ENCODE peak calls at places on chromosomes 13 and 19, in four cellular contexts. H is psoas muscle, F is GM10248, O is neural crest cell. J is an unnamed sample.
A peak's percentile ranks its signal among the peaks of the same experiment; 100 is the strongest.

GRCh38 chr13:97030705-97031452 is 36.6 kb upstream of the OXGR1 start:
- DNase-seq in H (no peak), F (peak; percentile 17), O (no peak), J (peak; percentile 17)

GRCh38 chr19:44808463-44809371 is at the start of gene BCAM:
- DNase-seq in H (peak; percentile 86), F (peak; percentile 57), O (peak; percentile 55), J (peak; percentile 72)

GRCh38 chr13:39462456-39462855 is 140.5 kb downstream of the LHFPL6 start:
- DNase-seq in H (no peak), F (no peak), O (no peak), J (no peak)

GRCh38 chr19:15841875-15842569 is 26.6 kb upstream of the OR10H1 start:
- DNase-seq in H (no peak), F (no peak), O (no peak), J (no peak)

GRCh38 chr13:112198611-112199010 is 131.7 kb downstream of the SOX1 start:
- DNase-seq in H (no peak), F (no peak), O (no peak), J (no peak)

GRCh38 chr13:34577051-34577450 is 365.0 kb upstream of the NBEA start:
- DNase-seq in H (no peak), F (no peak), O (no peak), J (no peak)

GRCh38 chr13:100547805-100548204 is 40.8 kb downstream of the GGACT start:
- DNase-seq in H (no peak), F (no peak), O (no peak), J (no peak)

GRCh38 chr19:3679138-3679537 is 21.1 kb downstream of the PIP5K1C start:
- DNase-seq in H (no peak), F (no peak), O (no peak), J (no peak)

GRCh38 chr13:27923794-27924528 is 4.2 kb downstream of the PDX1 start:
- DNase-seq in H (no peak), F (peak; percentile 31), O (no peak), J (peak; percentile 36)

GRCh38 chr19:7292950-7293794 is 1.0 kb downstream of the INSR start:
- DNase-seq in H (peak; percentile 79), F (peak; percentile 28), O (peak; percentile 16), J (peak; percentile 44)

GRCh38 chr13:31962661-31963345 is 68.8 kb upstream of the FRY start:
- DNase-seq in H (no peak), F (no peak), O (no peak), J (no peak)

GRCh38 chr13:37788346-37788745 is 81.2 kb downstream of the TRPC4 start:
- DNase-seq in H (no peak), F (no peak), O (no peak), J (no peak)

GRCh38 chr19:610071-610800 is 20.6 kb downstream of the HCN2 start:
- DNase-seq in H (no peak), F (no peak), O (no peak), J (no peak)

GRCh38 chr19:5880604-5881078 is 10.3 kb upstream of the FUT5 start:
- DNase-seq in H (peak; percentile 68), F (no peak), O (no peak), J (no peak)

GRCh38 chr19:41753936-41754529 is 1.3 kb upstream of the CEACAM6 start:
- DNase-seq in H (no peak), F (peak; percentile 33), O (peak; percentile 33), J (peak; percentile 32)

DNA sequence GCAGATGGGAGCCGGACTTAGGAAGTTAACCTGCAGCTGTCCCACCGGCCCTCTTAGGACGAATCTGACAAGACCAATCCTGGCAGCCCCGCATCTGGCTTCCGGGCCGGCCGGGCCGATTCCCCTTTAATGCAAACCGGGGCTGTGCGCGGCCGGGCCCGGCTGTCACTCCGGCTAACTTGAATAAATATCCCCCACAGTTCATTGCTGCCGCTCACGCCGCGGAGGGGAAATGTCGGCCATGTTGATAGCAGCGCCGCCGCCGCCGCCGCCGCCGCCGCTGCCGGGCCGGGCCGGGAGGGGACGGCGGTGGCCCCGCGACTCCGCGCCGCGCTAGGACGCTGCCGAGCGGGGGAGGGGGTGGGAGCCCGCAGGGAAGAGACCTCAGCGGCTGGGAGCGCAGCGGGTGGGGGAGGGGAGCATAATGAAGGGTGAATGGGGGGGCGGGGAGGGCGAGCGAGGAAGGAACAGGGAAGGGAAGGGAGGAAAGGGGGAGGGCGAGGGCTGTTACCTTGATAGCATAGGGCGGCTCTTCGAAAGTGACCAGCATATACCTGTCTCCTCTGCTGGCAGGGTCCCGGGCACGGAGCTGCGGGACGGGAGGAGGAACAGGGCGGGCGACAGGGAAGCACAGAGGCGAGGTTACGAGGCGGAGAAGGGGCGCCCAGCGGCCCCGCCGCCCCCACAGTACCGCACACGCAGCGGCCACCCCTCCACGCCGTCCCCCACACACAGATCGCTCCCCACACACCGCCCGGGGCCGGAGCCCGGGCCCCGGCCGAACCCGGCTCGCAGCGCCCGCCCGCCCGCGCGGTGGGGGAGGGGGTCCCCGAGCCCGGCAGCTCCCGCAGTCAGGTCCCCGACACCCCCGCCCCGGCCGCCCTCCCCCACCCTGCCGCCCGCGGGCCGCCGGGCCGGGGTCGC is 1.1 kb downstream of the INTS6 start:
- DNase-seq in H (peak; percentile 93), F (peak; percentile 73), O (peak; percentile 67), J (peak; percentile 70)
- TF ChIP-seq CTCF in H (no peak), F (no peak), O (no peak), J (no peak)

GRCh38 chr19:2666344-2666994 is 36.0 kb downstream of the GNG7 start:
- DNase-seq in H (no peak), F (no peak), O (no peak), J (no peak)

GRCh38 chr19:2659856-2660432 is 42.5 kb downstream of the GNG7 start:
- DNase-seq in H (no peak), F (no peak), O (no peak), J (no peak)

GRCh38 chr19:2661615-2662014 is 40.9 kb downstream of the GNG7 start:
- DNase-seq in H (no peak), F (no peak), O (no peak), J (no peak)

GRCh38 chr19:2665103-2665502 is 37.4 kb downstream of the GNG7 start:
- DNase-seq in H (no peak), F (no peak), O (no peak), J (no peak)

DNA sequence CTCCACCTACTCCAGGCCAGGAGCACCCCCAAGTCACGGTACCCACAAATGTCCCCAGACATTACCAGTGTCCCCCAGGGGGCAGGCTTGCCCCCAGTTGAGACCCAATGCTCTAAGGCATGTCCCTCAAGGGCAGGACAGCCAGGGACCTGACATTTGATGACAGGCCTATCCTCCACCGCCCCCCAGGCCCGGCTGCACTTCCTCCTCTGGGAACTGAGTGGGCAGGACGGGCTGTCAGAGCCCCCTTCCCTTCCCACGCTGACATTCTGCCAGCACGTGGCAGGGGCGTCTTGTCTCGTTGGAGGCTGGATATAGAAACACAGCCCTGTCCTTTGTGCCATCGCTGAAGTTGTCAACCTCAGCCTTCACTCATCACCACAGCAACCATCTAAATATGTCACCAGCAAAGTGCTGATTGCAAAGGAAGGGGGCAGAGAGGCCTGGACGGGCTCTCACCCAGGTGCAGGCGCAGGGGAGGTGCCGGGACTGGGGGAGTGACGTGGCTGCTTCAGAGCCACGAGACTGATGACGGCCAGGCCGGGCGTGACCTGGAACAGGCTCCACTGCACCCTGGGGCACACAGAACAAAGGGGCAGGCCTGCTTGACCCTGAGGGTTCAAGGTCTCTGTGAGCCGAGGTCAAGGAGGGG is 38.4 kb downstream of the GNG7 start:
- DNase-seq in H (no peak), F (peak; percentile 74), O (peak; percentile 14), J (peak; percentile 77)
- TF ChIP-seq CTCF in H (no peak), F (peak; percentile 27), O (no peak), J (peak; percentile 66)

GRCh38 chr19:10546817-10547216 is 3.1 kb downstream of the ATG4D start:
- DNase-seq in H (no peak), F (no peak), O (no peak), J (peak; percentile 5)

GRCh38 chr19:10543059-10543419 is 665 bp upstream of the ATG4D start:
- DNase-seq in H (no peak), F (no peak), O (no peak), J (no peak)

GRCh38 chr19:10544242-10544752 is 593 bp downstream of the ATG4D start:
- DNase-seq in H (no peak), F (peak; percentile 43), O (no peak), J (peak; percentile 62)

GRCh38 chr19:10544753-10545251 is 1.1 kb downstream of the ATG4D start:
- DNase-seq in H (no peak), F (no peak), O (no peak), J (peak; percentile 36)

DNA sequence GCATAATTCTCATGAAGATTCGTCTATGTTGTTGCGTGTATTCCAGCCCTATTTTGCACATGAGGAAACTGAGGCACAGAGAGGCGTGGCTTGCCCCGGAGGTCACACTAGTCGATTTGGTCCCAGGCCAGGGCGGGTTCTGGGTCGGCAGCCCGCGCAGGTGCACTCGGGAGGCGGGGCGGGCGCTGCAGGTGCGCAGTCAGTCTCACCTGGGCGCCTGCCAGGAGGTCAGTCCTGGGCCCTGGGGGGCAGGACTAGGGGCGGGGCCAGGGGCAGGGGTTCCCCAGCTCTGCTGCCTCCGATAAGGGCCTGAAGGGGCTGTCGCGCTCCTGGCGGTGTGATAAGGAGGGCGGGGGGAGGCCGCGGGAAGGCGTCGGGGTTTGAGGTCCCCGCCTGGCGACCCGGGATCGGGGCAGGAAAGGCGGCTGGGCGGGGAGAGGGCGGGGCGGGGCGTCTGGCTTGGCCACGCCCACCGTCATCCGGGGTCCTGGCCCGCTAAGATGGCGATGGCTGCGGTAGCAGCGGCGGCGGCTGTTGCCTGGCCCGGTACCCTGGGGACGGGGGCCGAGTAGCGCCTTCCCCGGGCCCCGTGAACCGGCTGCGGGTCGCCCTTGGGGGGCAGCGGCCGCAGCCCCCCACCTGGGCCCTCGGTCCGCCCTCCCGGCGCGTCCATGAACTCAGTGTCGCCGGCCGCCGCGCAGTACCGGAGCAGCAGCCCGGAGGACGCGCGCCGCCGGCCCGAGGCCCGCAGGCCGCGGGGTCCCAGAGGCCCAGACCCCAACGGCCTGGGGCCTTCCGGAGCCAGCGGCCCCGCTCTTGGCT is at the start of gene ATG4D:
- DNase-seq in H (peak; percentile 89), F (peak; percentile 97), O (peak; percentile 75), J (peak; percentile 99)
- TF ChIP-seq CTCF in H (no peak), F (no peak), O (no peak), J (no peak)

GRCh38 chr13:95530178-95530577 is 22.3 kb upstream of the CLDN10 start:
- DNase-seq in H (no peak), F (no peak), O (no peak), J (no peak)
- TF ChIP-seq CTCF in H (no peak), F (no peak), O (no peak), J (no peak)

DNA sequence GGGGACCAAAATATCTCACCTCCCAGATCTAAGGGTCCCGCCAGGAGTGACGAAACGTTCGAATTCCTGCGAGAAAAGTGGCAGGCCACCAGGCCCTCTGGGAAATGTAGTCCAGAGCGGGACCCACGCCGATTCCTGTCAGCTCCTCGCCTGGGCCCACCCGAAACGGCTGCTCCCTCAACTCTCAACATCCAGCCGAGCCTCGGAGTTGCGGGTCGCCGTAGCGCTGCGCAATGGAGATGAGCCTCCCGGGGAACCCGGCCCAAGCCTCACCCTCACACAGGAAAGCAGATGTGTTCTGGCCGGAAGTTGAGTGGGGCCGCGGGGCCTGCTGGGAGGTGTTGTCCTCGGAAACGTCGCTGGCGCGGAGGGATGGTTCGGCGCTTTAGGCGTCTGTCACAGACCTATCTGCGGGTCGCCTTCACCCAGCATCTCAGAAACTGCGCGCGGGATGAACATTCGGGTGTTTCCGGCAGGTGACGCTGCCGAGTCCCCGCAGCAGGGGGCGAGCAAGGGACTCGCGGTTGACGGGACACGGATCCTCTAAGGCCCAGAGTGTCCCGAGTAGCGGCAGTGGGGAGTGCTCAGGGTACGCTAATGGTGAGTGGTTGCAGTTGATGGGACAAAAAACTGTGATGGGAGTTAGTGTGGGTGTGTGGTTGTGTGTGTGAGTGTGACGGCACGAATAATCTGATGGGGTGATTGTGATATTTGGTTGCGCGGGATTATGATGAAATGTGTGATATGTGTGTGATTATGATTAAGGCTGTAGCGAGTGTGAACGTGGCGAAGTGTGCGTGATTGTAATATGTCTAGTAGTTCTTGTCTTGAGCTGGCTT is at the start of the genes ZNF568 and ZNF829:
- DNase-seq in H (peak; percentile 95), F (peak; percentile 89), O (peak; percentile 62), J (peak; percentile 85)
- TF ChIP-seq CTCF in H (peak; percentile 57), F (peak; percentile 64), O (peak; percentile 73), J (peak; percentile 70)

GRCh38 chr19:23283925-23284324 is 33.7 kb upstream of the ZNF724 start:
- DNase-seq in H (no peak), F (no peak), O (peak; percentile 47), J (peak; percentile 27)
- TF ChIP-seq CTCF in H (peak; percentile 47), F (no peak), O (peak; percentile 67), J (peak; percentile 53)

J was measured in GM13977.